ENCODE peak calls at places on chromosomes 2 and 18, in five cellular contexts. One of them, this sample, is unnamed.

GRCh38 chr2:186783254-186783653 is 65.7 kb downstream of the ZSWIM2 start:
- DNase-seq in activated gamma-delta T cell treated with Interleukin-2 at 50 U/mL for 16 hours: no peak
- DNase-seq in activated effector memory CD4-positive, alpha-beta T cell treated with Interleukin-2 at 50 U/mL for 16 hours: no peak
- DNase-seq in AG10803: no peak
- DNase-seq in EL: no peak
- DNase-seq in this sample: no peak

GRCh38 chr2:119371111-119371510 is 4.3 kb downstream of the DBI start:
- DNase-seq in AG10803: no peak
- DNase-seq in activated effector memory CD4-positive, alpha-beta T cell treated with Interleukin-2 at 50 U/mL for 16 hours: no peak
- DNase-seq in EL: no peak
- DNase-seq in activated gamma-delta T cell treated with Interleukin-2 at 50 U/mL for 16 hours: no peak
- DNase-seq in this sample: no peak

GRCh38 chr2:47223980-47224379 is 68.9 kb upstream of the STPG4 start:
- DNase-seq in AG10803: no peak
- DNase-seq in EL: peak
- DNase-seq in activated effector memory CD4-positive, alpha-beta T cell treated with Interleukin-2 at 50 U/mL for 16 hours: no peak
- DNase-seq in activated gamma-delta T cell treated with Interleukin-2 at 50 U/mL for 16 hours: no peak
- DNase-seq in this sample: no peak

GRCh38 chr2:22420076-22420475 is 964.9 kb upstream of the KLHL29 start:
- DNase-seq in activated effector memory CD4-positive, alpha-beta T cell treated with Interleukin-2 at 50 U/mL for 16 hours: no peak
- DNase-seq in activated gamma-delta T cell treated with Interleukin-2 at 50 U/mL for 16 hours: no peak
- DNase-seq in AG10803: no peak
- DNase-seq in EL: no peak
- DNase-seq in this sample: no peak

GRCh38 chr18:21740724-21741510 is at the start of gene MIB1:
- DNase-seq in EL: peak
- DNase-seq in AG10803: no peak
- DNase-seq in activated effector memory CD4-positive, alpha-beta T cell treated with Interleukin-2 at 50 U/mL for 16 hours: no peak
- DNase-seq in activated gamma-delta T cell treated with Interleukin-2 at 50 U/mL for 16 hours: peak
- DNase-seq in this sample: peak

GRCh38 chr18:48319796-48320638 is 89.2 kb downstream of the ZBTB7C start:
- DNase-seq in EL: peak
- DNase-seq in AG10803: peak
- DNase-seq in activated effector memory CD4-positive, alpha-beta T cell treated with Interleukin-2 at 50 U/mL for 16 hours: no peak
- DNase-seq in activated gamma-delta T cell treated with Interleukin-2 at 50 U/mL for 16 hours: no peak
- DNase-seq in this sample: no peak

GRCh38 chr2:190935054-190935453 is 54.4 kb downstream of the GLS start:
- DNase-seq in AG10803: no peak
- DNase-seq in activated gamma-delta T cell treated with Interleukin-2 at 50 U/mL for 16 hours: no peak
- DNase-seq in EL: no peak
- DNase-seq in activated effector memory CD4-positive, alpha-beta T cell treated with Interleukin-2 at 50 U/mL for 16 hours: no peak
- DNase-seq in this sample: no peak

GRCh38 chr2:85156141-85156540 is 22.9 kb downstream of the TCF7L1 start:
- DNase-seq in activated gamma-delta T cell treated with Interleukin-2 at 50 U/mL for 16 hours: no peak
- DNase-seq in AG10803: peak
- DNase-seq in EL: peak
- DNase-seq in activated effector memory CD4-positive, alpha-beta T cell treated with Interleukin-2 at 50 U/mL for 16 hours: no peak
- DNase-seq in this sample: no peak

GRCh38 chr2:188984126-188984525 is 10.0 kb downstream of the COL3A1 start:
- DNase-seq in AG10803: peak
- DNase-seq in activated gamma-delta T cell treated with Interleukin-2 at 50 U/mL for 16 hours: no peak
- DNase-seq in activated effector memory CD4-positive, alpha-beta T cell treated with Interleukin-2 at 50 U/mL for 16 hours: no peak
- DNase-seq in EL: peak
- DNase-seq in this sample: no peak

GRCh38 chr2:205274801-205275200 is 407.5 kb upstream of the NRP2 start:
- DNase-seq in EL: no peak
- DNase-seq in AG10803: no peak
- DNase-seq in activated gamma-delta T cell treated with Interleukin-2 at 50 U/mL for 16 hours: no peak
- DNase-seq in activated effector memory CD4-positive, alpha-beta T cell treated with Interleukin-2 at 50 U/mL for 16 hours: no peak
- DNase-seq in this sample: no peak

GRCh38 chr2:170814551-170815245 is 2.0 kb upstream of the GAD1 start:
- DNase-seq in activated gamma-delta T cell treated with Interleukin-2 at 50 U/mL for 16 hours: no peak
- DNase-seq in activated effector memory CD4-positive, alpha-beta T cell treated with Interleukin-2 at 50 U/mL for 16 hours: no peak
- DNase-seq in AG10803: no peak
- DNase-seq in EL: no peak
- DNase-seq in this sample: no peak

GRCh38 chr2:23661276-23662050 is 265.5 kb downstream of the ATAD2B start:
- DNase-seq in EL: peak
- DNase-seq in AG10803: no peak
- DNase-seq in activated effector memory CD4-positive, alpha-beta T cell treated with Interleukin-2 at 50 U/mL for 16 hours: no peak
- DNase-seq in activated gamma-delta T cell treated with Interleukin-2 at 50 U/mL for 16 hours: no peak
- DNase-seq in this sample: no peak

GRCh38 chr2:148981350-148981749 is 57.1 kb upstream of the LYPD6B start:
- DNase-seq in AG10803: no peak
- DNase-seq in activated effector memory CD4-positive, alpha-beta T cell treated with Interleukin-2 at 50 U/mL for 16 hours: no peak
- DNase-seq in activated gamma-delta T cell treated with Interleukin-2 at 50 U/mL for 16 hours: no peak
- DNase-seq in EL: no peak
- DNase-seq in this sample: no peak

GRCh38 chr2:61247204-61247812 is 85.3 kb downstream of the C2orf74 start:
- DNase-seq in AG10803: peak
- DNase-seq in activated gamma-delta T cell treated with Interleukin-2 at 50 U/mL for 16 hours: no peak
- DNase-seq in activated effector memory CD4-positive, alpha-beta T cell treated with Interleukin-2 at 50 U/mL for 16 hours: no peak
- DNase-seq in EL: peak
- DNase-seq in this sample: no peak

GRCh38 chr2:237859533-237860272 is at the start of gene RAMP1:
- DNase-seq in activated effector memory CD4-positive, alpha-beta T cell treated with Interleukin-2 at 50 U/mL for 16 hours: no peak
- DNase-seq in activated gamma-delta T cell treated with Interleukin-2 at 50 U/mL for 16 hours: no peak
- DNase-seq in EL: peak
- DNase-seq in AG10803: peak
- DNase-seq in this sample: no peak

GRCh38 chr18:74259332-74259731 is 32.4 kb downstream of the CYB5A start:
- DNase-seq in AG10803: no peak
- DNase-seq in EL: no peak
- DNase-seq in activated effector memory CD4-positive, alpha-beta T cell treated with Interleukin-2 at 50 U/mL for 16 hours: no peak
- DNase-seq in activated gamma-delta T cell treated with Interleukin-2 at 50 U/mL for 16 hours: no peak
- DNase-seq in this sample: no peak

GRCh38 chr2:119435148-119435952 is 3.7 kb downstream of the TMEM37 start:
- DNase-seq in AG10803: no peak
- DNase-seq in activated gamma-delta T cell treated with Interleukin-2 at 50 U/mL for 16 hours: no peak
- DNase-seq in activated effector memory CD4-positive, alpha-beta T cell treated with Interleukin-2 at 50 U/mL for 16 hours: no peak
- DNase-seq in EL: no peak
- DNase-seq in this sample: no peak

GRCh38 chr2:62266433-62267038 is 70.6 kb downstream of the B3GNT2 start:
- DNase-seq in AG10803: peak
- DNase-seq in EL: peak
- DNase-seq in activated effector memory CD4-positive, alpha-beta T cell treated with Interleukin-2 at 50 U/mL for 16 hours: no peak
- DNase-seq in activated gamma-delta T cell treated with Interleukin-2 at 50 U/mL for 16 hours: no peak
- DNase-seq in this sample: peak

This sample was measured in iPS DF 6.9.